ENCODE peak calls at places on chromosomes 5 and 9, in eight cellular contexts. One of them, this sample, is unnamed.

GRCh38 chr5:76325326-76325725 is 77.8 kb upstream of the IQGAP2 start:
- DNase-seq in Peyer's patch: no peak
- DNase-seq in endothelial cell of umbilical vein: no peak
- DNase-seq in adrenal gland: no peak
- DNase-seq in CD8-positive, alpha-beta T cell: no peak
- DNase-seq in psoas muscle: no peak
- DNase-seq in heart right ventricle: no peak
- DNase-seq in OCI-LY7: no peak
- DNase-seq in this sample: no peak

GRCh38 chr5:132770476-132771159 is 6.4 kb downstream of the SEPTIN8 start:
- DNase-seq in Peyer's patch: peak
- DNase-seq in endothelial cell of umbilical vein: peak
- DNase-seq in adrenal gland: no peak
- DNase-seq in CD8-positive, alpha-beta T cell: no peak
- DNase-seq in psoas muscle: no peak
- DNase-seq in heart right ventricle: no peak
- DNase-seq in OCI-LY7: no peak
- DNase-seq in this sample: no peak

GRCh38 chr9:115234094-115234493 is 116.1 kb upstream of the TNC start:
- DNase-seq in Peyer's patch: no peak
- DNase-seq in endothelial cell of umbilical vein: no peak
- DNase-seq in adrenal gland: no peak
- DNase-seq in CD8-positive, alpha-beta T cell: no peak
- DNase-seq in psoas muscle: no peak
- DNase-seq in heart right ventricle: no peak
- DNase-seq in OCI-LY7: no peak
- DNase-seq in this sample: peak

GRCh38 chr9:132994410-132995120 is 16.1 kb downstream of the GFI1B start:
- DNase-seq in Peyer's patch: peak
- DNase-seq in endothelial cell of umbilical vein: no peak
- DNase-seq in adrenal gland: no peak
- DNase-seq in CD8-positive, alpha-beta T cell: no peak
- DNase-seq in psoas muscle: no peak
- DNase-seq in heart right ventricle: no peak
- DNase-seq in OCI-LY7: peak
- DNase-seq in this sample: peak

GRCh38 chr5:169801781-169802180 is 164.7 kb downstream of the DOCK2 start:
- DNase-seq in Peyer's patch: no peak
- DNase-seq in endothelial cell of umbilical vein: no peak
- DNase-seq in adrenal gland: no peak
- DNase-seq in CD8-positive, alpha-beta T cell: no peak
- DNase-seq in psoas muscle: no peak
- DNase-seq in heart right ventricle: no peak
- DNase-seq in OCI-LY7: no peak
- DNase-seq in this sample: no peak

GRCh38 chr5:42582723-42583122 is 159.5 kb downstream of the GHR start:
- DNase-seq in Peyer's patch: no peak
- DNase-seq in endothelial cell of umbilical vein: no peak
- DNase-seq in adrenal gland: no peak
- DNase-seq in CD8-positive, alpha-beta T cell: no peak
- DNase-seq in psoas muscle: peak
- DNase-seq in heart right ventricle: no peak
- DNase-seq in OCI-LY7: no peak
- DNase-seq in this sample: no peak

GRCh38 chr9:130138791-130139190 is 33.4 kb upstream of the NCS1 start:
- DNase-seq in Peyer's patch: no peak
- DNase-seq in endothelial cell of umbilical vein: peak
- DNase-seq in adrenal gland: peak
- DNase-seq in CD8-positive, alpha-beta T cell: no peak
- DNase-seq in psoas muscle: peak
- DNase-seq in heart right ventricle: no peak
- DNase-seq in OCI-LY7: no peak
- DNase-seq in this sample: peak

GRCh38 chr5:149702953-149703646 is 27.0 kb upstream of the PPARGC1B start:
- DNase-seq in Peyer's patch: peak
- DNase-seq in endothelial cell of umbilical vein: no peak
- DNase-seq in adrenal gland: no peak
- DNase-seq in CD8-positive, alpha-beta T cell: no peak
- DNase-seq in psoas muscle: no peak
- DNase-seq in heart right ventricle: no peak
- DNase-seq in OCI-LY7: no peak
- DNase-seq in this sample: no peak

GRCh38 chr5:57651127-57651526 is 168.5 kb upstream of the ACTBL2 start:
- DNase-seq in Peyer's patch: no peak
- DNase-seq in endothelial cell of umbilical vein: no peak
- DNase-seq in adrenal gland: no peak
- DNase-seq in CD8-positive, alpha-beta T cell: no peak
- DNase-seq in psoas muscle: peak
- DNase-seq in heart right ventricle: no peak
- DNase-seq in OCI-LY7: no peak
- DNase-seq in this sample: no peak

GRCh38 chr9:111098093-111098492 is 59.8 kb upstream of the LPAR1 start:
- DNase-seq in Peyer's patch: no peak
- DNase-seq in endothelial cell of umbilical vein: no peak
- DNase-seq in adrenal gland: no peak
- DNase-seq in CD8-positive, alpha-beta T cell: no peak
- DNase-seq in psoas muscle: no peak
- DNase-seq in heart right ventricle: no peak
- DNase-seq in OCI-LY7: no peak
- DNase-seq in this sample: no peak

GRCh38 chr9:36136894-36137391 is 410 bp downstream of the GLIPR2 start:
- DNase-seq in Peyer's patch: no peak
- DNase-seq in endothelial cell of umbilical vein: no peak
- DNase-seq in adrenal gland: no peak
- DNase-seq in CD8-positive, alpha-beta T cell: no peak
- DNase-seq in psoas muscle: no peak
- DNase-seq in heart right ventricle: peak
- DNase-seq in OCI-LY7: no peak
- DNase-seq in this sample: no peak

GRCh38 chr5:34900660-34901059 is 14.6 kb downstream of the RAD1 start:
- DNase-seq in Peyer's patch: no peak
- DNase-seq in endothelial cell of umbilical vein: no peak
- DNase-seq in adrenal gland: no peak
- DNase-seq in CD8-positive, alpha-beta T cell: no peak
- DNase-seq in psoas muscle: no peak
- DNase-seq in heart right ventricle: no peak
- DNase-seq in OCI-LY7: no peak
- DNase-seq in this sample: no peak

GRCh38 chr9:68955281-68955680 is 58.6 kb downstream of the PRKACG start:
- DNase-seq in Peyer's patch: no peak
- DNase-seq in endothelial cell of umbilical vein: no peak
- DNase-seq in adrenal gland: no peak
- DNase-seq in CD8-positive, alpha-beta T cell: no peak
- DNase-seq in psoas muscle: no peak
- DNase-seq in heart right ventricle: no peak
- DNase-seq in OCI-LY7: peak
- DNase-seq in this sample: no peak

GRCh38 chr5:109630109-109630508 is 59.6 kb upstream of the MAN2A1 start:
- DNase-seq in Peyer's patch: no peak
- DNase-seq in endothelial cell of umbilical vein: no peak
- DNase-seq in adrenal gland: no peak
- DNase-seq in CD8-positive, alpha-beta T cell: no peak
- DNase-seq in psoas muscle: no peak
- DNase-seq in heart right ventricle: no peak
- DNase-seq in OCI-LY7: no peak
- DNase-seq in this sample: no peak

GRCh38 chr5:72525816-72526215 is 18.6 kb upstream of the ZNF366 start:
- DNase-seq in Peyer's patch: no peak
- DNase-seq in endothelial cell of umbilical vein: no peak
- DNase-seq in adrenal gland: no peak
- DNase-seq in CD8-positive, alpha-beta T cell: no peak
- DNase-seq in psoas muscle: no peak
- DNase-seq in heart right ventricle: no peak
- DNase-seq in OCI-LY7: no peak
- DNase-seq in this sample: peak

GRCh38 chr5:150234606-150235547 is 45.0 kb downstream of the SLC6A7 start:
- DNase-seq in Peyer's patch: no peak
- DNase-seq in endothelial cell of umbilical vein: no peak
- DNase-seq in adrenal gland: no peak
- DNase-seq in CD8-positive, alpha-beta T cell: no peak
- DNase-seq in psoas muscle: no peak
- DNase-seq in heart right ventricle: no peak
- DNase-seq in OCI-LY7: peak
- DNase-seq in this sample: no peak

GRCh38 chr5:152393420-152393819 is 11.7 kb downstream of the NMUR2 start:
- DNase-seq in Peyer's patch: no peak
- DNase-seq in endothelial cell of umbilical vein: no peak
- DNase-seq in adrenal gland: no peak
- DNase-seq in CD8-positive, alpha-beta T cell: no peak
- DNase-seq in psoas muscle: no peak
- DNase-seq in heart right ventricle: no peak
- DNase-seq in OCI-LY7: no peak
- DNase-seq in this sample: no peak

GRCh38 chr5:100787648-100788047 is 115.4 kb downstream of the ST8SIA4 start:
- DNase-seq in Peyer's patch: no peak
- DNase-seq in endothelial cell of umbilical vein: no peak
- DNase-seq in adrenal gland: no peak
- DNase-seq in CD8-positive, alpha-beta T cell: no peak
- DNase-seq in psoas muscle: no peak
- DNase-seq in heart right ventricle: no peak
- DNase-seq in OCI-LY7: peak
- DNase-seq in this sample: no peak
- TF ChIP-seq CTCF in Peyer's patch: no peak
- TF ChIP-seq CTCF in endothelial cell of umbilical vein: no peak
- TF ChIP-seq CTCF in adrenal gland: no peak
- TF ChIP-seq CTCF in CD8-positive, alpha-beta T cell: no peak
- TF ChIP-seq CTCF in psoas muscle: no peak
- TF ChIP-seq CTCF in heart right ventricle: no peak
- TF ChIP-seq CTCF in OCI-LY7: no peak
- TF ChIP-seq CTCF in this sample: no peak

GRCh38 chr9:32483343-32483742 is 42.7 kb downstream of the RIGI start:
- DNase-seq in Peyer's patch: no peak
- DNase-seq in endothelial cell of umbilical vein: no peak
- DNase-seq in adrenal gland: no peak
- DNase-seq in CD8-positive, alpha-beta T cell: no peak
- DNase-seq in psoas muscle: no peak
- DNase-seq in heart right ventricle: no peak
- DNase-seq in OCI-LY7: peak
- DNase-seq in this sample: no peak

GRCh38 chr9:32487981-32488380 is 38.0 kb downstream of the RIGI start:
- DNase-seq in Peyer's patch: no peak
- DNase-seq in endothelial cell of umbilical vein: no peak
- DNase-seq in adrenal gland: no peak
- DNase-seq in CD8-positive, alpha-beta T cell: no peak
- DNase-seq in psoas muscle: no peak
- DNase-seq in heart right ventricle: no peak
- DNase-seq in OCI-LY7: no peak
- DNase-seq in this sample: no peak

GRCh38 chr9:32490601-32491000 is 35.4 kb downstream of the RIGI start:
- DNase-seq in Peyer's patch: no peak
- DNase-seq in endothelial cell of umbilical vein: no peak
- DNase-seq in adrenal gland: no peak
- DNase-seq in CD8-positive, alpha-beta T cell: no peak
- DNase-seq in psoas muscle: no peak
- DNase-seq in heart right ventricle: no peak
- DNase-seq in OCI-LY7: no peak
- DNase-seq in this sample: no peak

GRCh38 chr9:32486839-32487562 is 39.0 kb downstream of the RIGI start:
- DNase-seq in Peyer's patch: no peak
- DNase-seq in endothelial cell of umbilical vein: peak
- DNase-seq in adrenal gland: no peak
- DNase-seq in CD8-positive, alpha-beta T cell: no peak
- DNase-seq in psoas muscle: no peak
- DNase-seq in heart right ventricle: no peak
- DNase-seq in OCI-LY7: no peak
- DNase-seq in this sample: no peak
- H3K27ac ChIP-seq in Peyer's patch: no peak
- H3K27ac ChIP-seq in endothelial cell of umbilical vein: no peak
- H3K27ac ChIP-seq in adrenal gland: no peak
- H3K27ac ChIP-seq in CD8-positive, alpha-beta T cell: no peak
- H3K27ac ChIP-seq in psoas muscle: no peak
- H3K27ac ChIP-seq in heart right ventricle: no peak
- H3K27ac ChIP-seq in OCI-LY7: no peak
- H3K27ac ChIP-seq in this sample: no peak

DNA sequence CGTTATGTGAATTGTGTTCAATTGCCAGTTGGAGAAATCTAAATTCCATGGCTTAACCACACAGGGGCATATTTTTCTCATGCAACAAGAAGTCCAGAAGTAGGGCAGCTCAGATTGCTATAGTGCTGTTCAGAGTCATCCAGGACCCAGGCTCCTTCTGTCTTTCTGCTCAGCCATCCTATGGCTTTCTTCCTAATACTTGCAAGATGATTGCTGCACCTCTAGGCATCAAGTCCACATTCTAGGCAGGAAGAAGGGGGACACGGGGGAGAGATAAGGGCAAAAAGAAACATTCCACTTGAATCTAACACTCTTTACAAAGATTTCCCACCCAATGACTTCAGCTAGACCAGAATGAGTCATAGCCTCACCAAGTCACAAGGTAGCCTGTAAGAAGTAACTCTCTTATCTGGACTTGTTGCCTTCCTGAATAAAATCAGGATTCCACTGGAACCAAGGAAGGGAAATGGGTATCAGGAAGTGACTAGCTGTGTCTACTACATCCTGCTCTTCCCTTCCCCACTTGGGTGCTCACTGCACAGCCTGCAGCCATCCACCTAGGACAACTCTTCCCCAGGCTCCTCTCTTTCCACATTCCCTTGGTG is 5.3 kb downstream of the ERAP2 start:
- DNase-seq in Peyer's patch: no peak
- DNase-seq in endothelial cell of umbilical vein: peak
- DNase-seq in adrenal gland: no peak
- DNase-seq in CD8-positive, alpha-beta T cell: no peak
- DNase-seq in psoas muscle: no peak
- DNase-seq in heart right ventricle: no peak
- DNase-seq in OCI-LY7: no peak
- DNase-seq in this sample: peak
- TF ChIP-seq CTCF in Peyer's patch: no peak
- TF ChIP-seq CTCF in endothelial cell of umbilical vein: no peak
- TF ChIP-seq CTCF in adrenal gland: no peak
- TF ChIP-seq CTCF in CD8-positive, alpha-beta T cell: no peak
- TF ChIP-seq CTCF in psoas muscle: no peak
- TF ChIP-seq CTCF in heart right ventricle: no peak
- TF ChIP-seq CTCF in OCI-LY7: no peak
- TF ChIP-seq CTCF in this sample: no peak

DNA sequence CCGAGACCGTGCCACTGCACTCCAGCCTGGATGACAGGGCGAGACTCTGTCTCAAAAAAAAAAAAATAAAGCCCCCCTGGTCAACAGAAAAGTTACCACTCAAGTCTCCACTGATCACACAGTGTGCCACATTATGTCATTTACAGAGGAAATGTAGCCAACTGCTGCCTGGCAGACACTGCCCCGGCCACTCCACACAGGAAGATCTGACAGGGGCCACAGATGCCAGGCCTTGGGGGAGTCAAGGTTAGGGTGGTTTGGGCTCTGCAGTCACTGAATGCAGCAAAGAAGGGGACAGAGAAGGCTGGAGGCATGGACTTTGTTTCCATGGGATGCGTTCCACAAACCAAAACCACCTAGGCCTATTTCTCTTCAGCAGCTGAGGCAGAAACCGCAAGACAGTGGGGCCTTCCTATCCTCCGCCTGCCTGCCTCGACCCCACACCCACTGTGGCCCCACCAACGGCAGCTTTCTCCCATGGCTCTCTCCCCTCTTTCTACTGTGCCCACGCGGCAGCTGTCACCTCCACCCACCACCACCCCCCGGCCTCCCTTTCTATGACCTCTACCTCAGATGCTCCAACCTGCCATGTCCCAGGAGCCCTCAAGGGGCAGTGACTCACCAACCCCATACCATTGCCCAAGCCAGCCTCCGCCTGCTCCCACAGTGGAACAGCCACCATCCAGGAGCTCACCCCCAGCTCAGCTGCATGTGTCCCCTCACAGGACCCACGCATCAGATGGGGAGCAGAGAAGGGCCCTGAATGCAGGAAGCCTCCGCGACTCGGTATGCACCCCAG is 12.4 kb downstream of the IPPK start:
- DNase-seq in Peyer's patch: no peak
- DNase-seq in endothelial cell of umbilical vein: no peak
- DNase-seq in adrenal gland: no peak
- DNase-seq in CD8-positive, alpha-beta T cell: no peak
- DNase-seq in psoas muscle: no peak
- DNase-seq in heart right ventricle: no peak
- DNase-seq in OCI-LY7: no peak
- DNase-seq in this sample: peak
- H3K27ac ChIP-seq in Peyer's patch: no peak
- H3K27ac ChIP-seq in endothelial cell of umbilical vein: no peak
- H3K27ac ChIP-seq in adrenal gland: no peak
- H3K27ac ChIP-seq in CD8-positive, alpha-beta T cell: no peak
- H3K27ac ChIP-seq in psoas muscle: no peak
- H3K27ac ChIP-seq in heart right ventricle: no peak
- H3K27ac ChIP-seq in OCI-LY7: no peak
- H3K27ac ChIP-seq in this sample: peak